ENCODE peak calls at places on chromosomes 5 and 9, in five cellular contexts. M is mesenchymal stem cell, T is neuronal stem cell, D is H1, B is trophoblast cell. O is an unnamed sample.

GRCh38 chr5:112762113-112762810 is 24.6 kb downstream of the APC start:
- DNase-seq in M (no peak), T (no peak), B (no peak), D (no peak), O (no peak)

GRCh38 chr5:74392698-74393431 is 247.7 kb downstream of the ENC1 start:
- DNase-seq in D (no peak), B (no peak), T (no peak), M (peak; percentile 78), O (no peak)

GRCh38 chr9:126147186-126147585 is 179.4 kb upstream of the MVB12B start:
- DNase-seq in M (no peak), B (no peak), T (no peak), D (no peak), O (peak; percentile 26)

GRCh38 chr9:117679425-117679824 is 24.8 kb upstream of the TLR4 start:
- DNase-seq in B (no peak), T (no peak), M (no peak), D (no peak), O (no peak)

GRCh38 chr5:60551250-60551649 is 148.7 kb downstream of the DEPDC1B start:
- DNase-seq in M (peak; percentile 47), B (no peak), T (no peak), D (no peak), O (no peak)

GRCh38 chr5:174420651-174421407 is 303.6 kb upstream of the MSX2 start:
- DNase-seq in B (no peak), D (no peak), M (no peak), T (no peak), O (no peak)

GRCh38 chr9:69175488-69175872 is 1.4 kb downstream of the TJP2 start:
- DNase-seq in T (no peak), B (no peak), M (no peak), D (no peak), O (no peak)

GRCh38 chr9:73269430-73270101 is 117.9 kb downstream of the ANXA1 start:
- DNase-seq in T (no peak), M (peak; percentile 56), D (no peak), B (no peak), O (no peak)

GRCh38 chr9:127635198-127635735 is 23.2 kb downstream of the STXBP1 start:
- DNase-seq in D (no peak), T (no peak), M (no peak), B (no peak), O (no peak)

GRCh38 chr5:67426961-67427630 is 230.5 kb upstream of the CD180 start:
- DNase-seq in D (peak; percentile 13), M (no peak), T (no peak), B (no peak), O (no peak)

GRCh38 chr9:89436963-89437625 is 60.8 kb downstream of the SEMA4D start:
- DNase-seq in T (no peak), D (no peak), M (no peak), B (no peak), O (no peak)

DNA sequence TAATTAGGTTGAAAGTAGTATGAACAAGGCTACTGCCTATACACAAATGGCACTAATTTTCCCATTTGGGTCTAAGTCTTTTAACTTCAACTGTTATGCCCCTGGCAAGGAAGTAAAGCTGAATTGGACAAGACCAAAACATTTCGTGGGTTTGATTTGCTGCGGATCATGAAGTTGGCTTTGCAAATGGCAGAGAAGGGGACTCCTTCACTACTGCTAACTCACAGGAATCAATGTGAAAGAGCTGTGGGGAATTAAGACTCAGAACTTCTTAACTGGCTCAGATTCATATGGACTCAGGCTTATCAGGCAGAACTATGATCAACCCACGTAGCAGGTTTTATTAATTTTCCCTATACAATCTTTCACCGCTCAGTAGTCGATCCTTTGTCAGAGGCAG is 73.8 kb upstream of the IFNE start:
- DNase-seq in T (no peak), D (no peak), M (no peak), B (no peak), O (no peak)
- H2BK120ac ChIP-seq in T (no peak overlapping the region), D (no peak overlapping the region), M (no peak overlapping the region), B (no peak overlapping the region), O (no peak overlapping the region)

GRCh38 chr5:175444905-175445456 is 999 bp upstream of the DRD1 start:
- DNase-seq in M (no peak), D (no peak), B (no peak), T (no peak), O (no peak)
- H3K4me2 ChIP-seq in M (peak overlapping the region; percentile 66), D (peak overlapping the region; percentile 46), B (peak overlapping the region; percentile 87), T (peak overlapping the region; percentile 94), O (peak overlapping the region; percentile 49)

GRCh38 chr5:10321882-10322281 is 14.2 kb upstream of the CMBL start:
- DNase-seq in B (no peak), T (no peak), D (no peak), M (no peak), O (no peak)
- H2BK12ac ChIP-seq in B (no peak overlapping the region), T (no peak overlapping the region), D (no peak overlapping the region), M (no peak overlapping the region), O (no peak overlapping the region)

GRCh38 chr5:41252036-41252435 is 38.7 kb upstream of the C6 start:
- DNase-seq in B (no peak), D (no peak), M (no peak), T (no peak), O (no peak)
- H2BK120ac ChIP-seq in B (no peak overlapping the region), D (no peak overlapping the region), M (no peak overlapping the region), T (no peak overlapping the region), O (no peak overlapping the region)

GRCh38 chr5:151063136-151063544 is 17.7 kb downstream of the TNIP1 start:
- DNase-seq in T (no peak), B (peak; percentile 43), D (no peak), M (peak; percentile 88), O (no peak)
- H3K4me2 ChIP-seq in T (no peak overlapping the region), B (no peak overlapping the region), D (no peak overlapping the region), M (peak overlapping the region; percentile 15), O (no peak overlapping the region)

GRCh38 chr9:37438359-37438758 is 15.9 kb downstream of the GRHPR start:
- DNase-seq in D (no peak), M (no peak), B (no peak), T (no peak), O (no peak)

GRCh38 chr9:37437010-37437409 is 14.5 kb downstream of the GRHPR start:
- DNase-seq in D (no peak), B (no peak), T (no peak), M (no peak), O (no peak)

GRCh38 chr9:37433754-37434435 is 11.4 kb downstream of the GRHPR start:
- DNase-seq in D (no peak), B (no peak), M (no peak), T (peak; percentile 64), O (peak; percentile 73)

GRCh38 chr9:37437616-37438015 is 15.1 kb downstream of the GRHPR start:
- DNase-seq in T (no peak), D (no peak), B (no peak), M (no peak), O (no peak)

DNA sequence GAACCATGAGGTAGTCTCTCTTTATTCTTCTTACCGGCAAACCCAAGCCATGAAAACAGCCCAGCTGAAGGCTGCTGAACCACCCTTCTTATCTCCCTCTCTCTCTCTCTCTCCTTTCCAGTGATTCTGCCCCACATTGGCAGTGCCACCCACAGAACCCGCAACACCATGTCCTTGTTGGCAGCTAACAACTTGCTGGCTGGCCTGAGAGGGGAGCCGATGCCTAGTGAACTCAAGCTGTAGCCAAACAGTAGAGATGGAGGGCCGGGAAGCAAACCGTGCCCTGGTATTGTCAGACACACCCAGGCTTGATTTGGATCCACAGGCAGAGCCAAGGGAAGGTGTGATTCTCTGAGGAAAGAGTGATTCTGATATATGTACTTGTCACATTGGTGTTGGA is 14.0 kb downstream of the GRHPR start:
- DNase-seq in T (no peak), M (no peak), D (no peak), B (no peak), O (no peak)
- H2BK12ac ChIP-seq in T (no peak overlapping the region), M (no peak overlapping the region), D (no peak overlapping the region), B (no peak overlapping the region), O (no peak overlapping the region)

GRCh38 chr5:56819027-56819881 is 3.9 kb downstream of the MAP3K1 start:
- DNase-seq in D (no peak), M (peak; percentile 35), B (no peak), T (no peak), O (no peak)
- H2BK120ac ChIP-seq in D (no peak overlapping the region), M (peak overlapping the region; percentile 61), B (peak overlapping the region; percentile 6), T (no peak overlapping the region), O (no peak overlapping the region)

GRCh38 chr9:120902286-120902685 is 24.3 kb downstream of the TRAF1 start:
- DNase-seq in B (no peak), M (no peak), D (no peak), T (no peak), O (no peak)

GRCh38 chr9:120905794-120906248 is 20.8 kb downstream of the TRAF1 start:
- DNase-seq in D (no peak), T (no peak), M (no peak), B (no peak), O (no peak)

GRCh38 chr9:120904999-120905793 is 21.4 kb downstream of the TRAF1 start:
- DNase-seq in T (no peak), D (no peak), B (no peak), M (no peak), O (no peak)

GRCh38 chr9:120902824-120903608 is 23.6 kb downstream of the TRAF1 start:
- DNase-seq in T (no peak), B (no peak), D (no peak), M (no peak), O (no peak)

GRCh38 chr9:120904061-120904998 is 22.3 kb downstream of the TRAF1 start:
- DNase-seq in T (no peak), D (no peak), B (no peak), M (no peak), O (no peak)
- H3K4me2 ChIP-seq in T (no peak overlapping the region), D (no peak overlapping the region), B (no peak overlapping the region), M (no peak overlapping the region), O (no peak overlapping the region)